ENCODE peak calls at places on chromosomes 16 and 17, in six cellular contexts. V, J, I, Q, F and N are unnamed samples. For H4K20me1, the result is how much of the 10 kb centered on the place peaks cover.

GRCh38 chr17:40399185-40399584 is 18.5 kb downstream of the TOP2A start:
- DNase-seq in J (peak), F (peak), I (peak), Q (peak), V (no peak), N (peak)

GRCh38 chr17:3482851-3483250 is 7.1 kb downstream of the ASPA start:
- DNase-seq in Q (no peak), J (no peak), I (no peak), F (no peak), V (no peak), N (no peak)

GRCh38 chr16:13864689-13865088 is 55.3 kb upstream of the ERCC4 start:
- DNase-seq in V (no peak), F (no peak), Q (no peak), J (peak), I (no peak), N (no peak)

GRCh38 chr17:77375917-77376651 is 235.3 kb downstream of the SEC14L1 start:
- DNase-seq in F (no peak), I (peak), J (no peak), V (peak), Q (no peak), N (peak)

GRCh38 chr16:5069854-5070253 is 1.8 kb upstream of the ALG1 start:
- DNase-seq in Q (no peak), F (no peak), I (no peak), J (no peak), V (no peak), N (no peak)

GRCh38 chr17:79562806-79563141 is 48.1 kb downstream of the RBFOX3 start:
- DNase-seq in I (no peak), Q (no peak), F (no peak), V (no peak), J (no peak), N (no peak)

GRCh38 chr16:88810868-88811599 is 694 bp downstream of the APRT start:
- DNase-seq in I (peak), Q (peak), J (peak), V (peak), F (peak), N (peak)

GRCh38 chr16:58628845-58629680 is 563 bp downstream of the CNOT1 start:
- DNase-seq in Q (peak), V (peak), I (peak), J (peak), F (peak), N (peak)

GRCh38 chr17:6554871-6555330 is 1.5 kb downstream of the PITPNM3 start:
- DNase-seq in Q (peak), J (no peak), V (no peak), I (no peak), F (no peak), N (no peak)

GRCh38 chr17:38554430-38555350 is 51.1 kb downstream of the SRCIN1 start:
- DNase-seq in Q (peak), I (peak), J (no peak), V (peak), F (no peak), N (peak)

GRCh38 chr17:37642706-37643105 is 540 bp downstream of the DDX52 start:
- DNase-seq in F (no peak), V (peak), Q (peak), J (peak), I (peak), N (peak)

GRCh38 chr16:31471875-31472558 is at the start of gene TGFB1I1:
- DNase-seq in V (peak), J (no peak), I (peak), Q (peak), F (no peak), N (peak)

GRCh38 chr16:81498351-81498750 is 53.7 kb downstream of the CMIP start:
- DNase-seq in V (no peak), F (no peak), I (no peak), Q (no peak), J (no peak), N (no peak)

GRCh38 chr17:73941919-73942530 is 261.5 kb upstream of the RPL38 start:
- DNase-seq in Q (no peak), I (no peak), J (no peak), V (no peak), F (no peak), N (no peak)

DNA sequence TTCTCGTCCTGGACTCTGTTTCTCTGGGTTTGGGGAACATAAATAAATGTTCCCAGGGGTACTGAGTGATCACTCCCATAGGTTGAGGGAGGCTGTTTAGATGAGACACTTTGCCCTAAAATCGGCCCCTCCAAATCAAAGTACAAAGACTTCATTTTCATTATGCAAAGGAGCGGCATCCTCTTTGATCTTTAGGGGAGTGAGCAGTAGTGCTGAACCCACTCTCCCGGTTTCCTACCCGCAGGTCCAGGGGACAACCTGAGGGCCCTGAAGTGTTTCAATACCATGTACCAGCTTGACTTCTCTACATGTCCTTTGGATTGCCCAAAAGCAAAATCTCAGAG is 3.6 kb downstream of the HOXB6 start:
- DNase-seq in Q (no peak), I (no peak), J (no peak), V (no peak), F (no peak), N (no peak)
- H4K20me1 ChIP-seq in Q (under half), I (under half), J (under half), V (under half), F (under half), N (under half)

DNA sequence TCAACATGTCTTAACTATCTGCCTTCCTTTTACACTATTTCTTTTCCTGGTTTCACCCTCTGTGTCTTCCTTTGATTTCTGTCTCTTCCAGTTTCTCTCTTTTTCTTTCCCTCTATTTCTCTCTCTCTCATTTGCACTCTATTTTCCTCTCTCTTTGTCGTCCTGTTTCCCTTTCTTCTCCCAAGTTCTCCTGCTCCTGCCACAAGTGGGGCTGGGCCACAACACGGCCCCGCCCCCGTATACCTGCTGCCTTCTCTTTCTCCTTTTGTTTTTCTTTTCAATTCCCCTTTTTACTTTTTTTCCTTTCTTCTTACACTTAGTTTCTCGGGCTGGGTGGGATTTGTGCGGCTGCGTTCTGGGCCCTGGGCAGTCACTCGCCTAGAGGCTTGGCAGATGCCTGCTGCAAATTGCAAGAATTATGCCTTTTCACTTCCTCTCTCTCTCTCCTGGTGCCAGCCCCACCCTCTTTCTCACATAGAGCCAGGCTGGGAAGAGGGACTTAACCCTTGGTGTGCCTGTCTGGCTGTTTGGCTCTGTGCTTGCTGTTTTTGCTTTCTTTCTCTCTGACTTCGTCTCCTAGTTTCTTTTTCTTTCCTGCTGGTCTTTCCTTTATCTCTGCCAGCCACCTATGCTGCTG is 2139.4 kb downstream of the TP53TG3F start:
- DNase-seq in I (no peak), Q (no peak), V (no peak), J (no peak), F (peak), N (no peak)
- H3K27ac ChIP-seq in I (no peak), Q (no peak), V (peak), J (no peak), F (peak), N (no peak)

GRCh38 chr17:81694810-81695209 is 8.4 kb upstream of the MRPL12 start:
- DNase-seq in F (no peak), I (no peak), Q (no peak), V (no peak), J (no peak), N (no peak)
- H4K20me1 ChIP-seq in F (half or more), I (under half), Q (under half), V (under half), J (under half), N (under half)

DNA sequence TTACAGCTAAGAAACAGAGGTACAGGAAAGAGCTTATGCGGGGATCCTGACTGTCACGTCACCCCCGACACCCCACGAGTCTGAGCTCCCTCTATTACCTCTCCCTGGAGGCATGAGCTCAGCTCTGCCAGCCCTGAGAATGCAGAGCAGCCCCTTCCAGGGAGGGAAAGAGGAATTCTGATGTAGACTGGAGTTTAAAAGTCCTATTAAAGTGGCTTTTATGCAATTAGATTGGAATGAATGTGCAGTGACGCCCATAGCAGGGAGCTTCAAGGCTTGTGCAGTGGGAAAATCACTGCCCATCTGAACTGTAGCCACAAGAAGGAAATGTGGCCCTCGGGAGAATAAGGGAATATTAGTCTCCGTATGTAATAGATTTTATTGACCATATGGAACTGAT is 67.0 kb downstream of the ZNF423 start:
- DNase-seq in I (peak), Q (no peak), F (no peak), J (no peak), V (no peak), N (no peak)
- H3K27ac ChIP-seq in I (no peak), Q (no peak), F (no peak), J (no peak), V (no peak), N (no peak)

DNA sequence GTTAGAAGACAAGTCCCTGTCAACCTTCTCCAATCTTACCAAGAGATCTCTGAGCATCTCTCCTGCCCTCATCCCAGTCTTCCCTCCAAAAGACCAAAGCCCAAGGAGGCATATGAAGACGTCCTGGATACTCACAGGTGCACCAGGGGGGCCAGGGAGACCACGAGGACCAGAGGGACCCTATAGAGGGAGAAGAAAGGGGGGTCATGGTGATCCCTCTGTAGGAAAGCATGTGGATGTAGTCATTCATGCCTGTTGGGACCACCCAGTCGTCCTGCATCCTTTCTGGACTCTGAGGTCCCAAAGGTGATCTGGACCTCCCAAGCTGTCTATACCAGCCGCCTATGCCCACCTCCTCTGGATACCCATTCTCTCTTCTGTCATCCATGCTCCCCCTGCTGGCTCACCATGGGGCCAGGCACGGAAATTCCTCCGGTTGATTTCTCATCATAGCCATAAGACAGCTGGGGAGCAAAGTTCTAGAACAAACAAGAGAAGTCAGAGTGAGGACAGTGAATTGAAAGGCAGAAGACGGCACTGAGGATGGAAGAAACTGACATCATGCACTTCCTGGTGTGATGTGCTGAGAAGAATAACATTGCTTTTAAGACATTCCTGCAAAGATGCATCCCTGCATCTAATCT is 3.3 kb downstream of the COL1A1 start:
- DNase-seq in I (peak), F (peak), V (peak), J (peak), Q (peak), N (peak)
- H4K20me1 ChIP-seq in I (under half), F (under half), V (under half), J (under half), Q (under half), N (under half)

GRCh38 chr17:81082177-81083073 is 47.5 kb downstream of the BAIAP2 start:
- DNase-seq in Q (no peak), J (no peak), I (no peak), F (no peak), V (peak), N (no peak)
- H3K27ac ChIP-seq in Q (no peak), J (no peak), I (no peak), F (no peak), V (peak), N (no peak)

GRCh38 chr17:67215991-67216421 is 29.0 kb downstream of the HELZ start:
- DNase-seq in J (no peak), F (no peak), V (no peak), I (no peak), Q (no peak), N (peak)

GRCh38 chr17:67217446-67217845 is 27.6 kb downstream of the HELZ start:
- DNase-seq in Q (no peak), I (no peak), F (no peak), V (no peak), J (no peak), N (no peak)

GRCh38 chr17:67221062-67221998 is 23.7 kb downstream of the HELZ start:
- DNase-seq in I (peak), F (peak), Q (peak), V (peak), J (peak), N (peak)

GRCh38 chr17:67216544-67217320 is 28.3 kb downstream of the HELZ start:
- DNase-seq in I (no peak), J (no peak), Q (no peak), V (no peak), F (no peak), N (peak)

DNA sequence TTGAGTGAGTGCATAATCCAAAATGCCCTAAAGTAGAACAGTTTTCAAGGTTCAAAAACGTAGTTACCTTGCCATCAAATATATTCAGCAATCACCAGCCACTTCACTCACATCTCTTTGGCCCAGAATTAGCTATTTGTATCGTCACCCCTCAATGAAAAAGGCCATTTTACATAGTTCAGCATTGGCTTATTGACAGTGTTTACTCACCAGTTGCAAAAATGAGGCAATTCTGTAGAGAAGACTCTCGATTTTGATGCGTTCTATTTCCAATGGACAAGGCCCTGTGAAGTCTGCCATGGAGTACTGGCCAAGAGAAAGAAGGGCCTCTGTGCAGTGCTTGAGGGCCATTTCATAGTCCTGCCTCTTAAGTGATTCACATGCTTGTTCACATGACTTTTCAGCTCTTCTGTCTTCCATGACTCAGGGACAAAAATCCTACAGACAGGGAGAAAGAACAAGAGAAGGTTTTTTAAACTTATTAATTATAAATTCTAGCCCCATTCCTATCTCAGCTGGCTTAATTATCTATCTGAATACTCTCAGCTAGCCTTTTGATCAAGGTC is 26.5 kb downstream of the HELZ start:
- DNase-seq in J (no peak), V (peak), F (no peak), Q (no peak), I (peak), N (peak)
- H4K20me1 ChIP-seq in J (under half), V (under half), F (under half), Q (under half), I (under half), N (under half)

GRCh38 chr16:87375426-87376135 is 8.0 kb downstream of the FBXO31 start:
- DNase-seq in F (no peak), Q (no peak), J (no peak), V (peak), I (peak), N (no peak)

GRCh38 chr16:87374313-87374712 is 9.3 kb downstream of the FBXO31 start:
- DNase-seq in F (no peak), Q (no peak), J (no peak), V (no peak), I (no peak), N (no peak)

GRCh38 chr16:87380403-87380802 is 3.2 kb downstream of the FBXO31 start:
- DNase-seq in F (no peak), I (no peak), V (no peak), Q (no peak), J (no peak), N (no peak)

GRCh38 chr16:87380875-87381274 is 2.7 kb downstream of the FBXO31 start:
- DNase-seq in F (no peak), V (no peak), Q (no peak), J (no peak), I (peak), N (peak)

GRCh38 chr16:87376660-87377059 is 6.9 kb downstream of the FBXO31 start:
- DNase-seq in V (no peak), Q (no peak), F (no peak), I (no peak), J (no peak), N (no peak)
- H3K27ac ChIP-seq in V (no peak), Q (no peak), F (peak), I (peak), J (no peak), N (no peak)